ENCODE peak calls at places on chromosomes 5 and 9, in nine cellular contexts. D, V, C, W, Y, H, Z, K and T are unnamed samples.

GRCh38 chr5:145830594-145830993 is 4.5 kb downstream of the PRELID2 start:
- DNase-seq in D (no peak), V (no peak), C (peak; percentile 38), W (peak; percentile 81), Y (no peak), H (peak; percentile 36), Z (peak; percentile 48), K (no peak), T (no peak)

GRCh38 chr5:132012385-132013005 is 1.0 kb upstream of the ACSL6 start:
- DNase-seq in D (peak; percentile 40), V (peak; percentile 21), C (peak; percentile 36), W (peak; percentile 85), Y (peak; percentile 22), H (peak; percentile 79), Z (peak; percentile 14), K (peak; percentile 57), T (peak; percentile 69)

GRCh38 chr9:101880846-101881245 is 142.4 kb upstream of the GRIN3A start:
- DNase-seq in D (no peak), V (no peak), C (peak; percentile 5), W (no peak), Y (no peak), H (no peak), Z (no peak), K (no peak), T (no peak)

GRCh38 chr5:122333564-122333963 is 21.5 kb downstream of the SNCAIP start:
- DNase-seq in D (no peak), V (no peak), C (no peak), W (no peak), Y (no peak), H (peak; percentile 6), Z (no peak), K (no peak), T (no peak)

GRCh38 chr9:72650206-72650605 is 128.8 kb downstream of the TMC1 start:
- DNase-seq in D (no peak), V (no peak), C (no peak), W (no peak), Y (peak; percentile 20), H (no peak), Z (no peak), K (no peak), T (no peak)

GRCh38 chr5:177476531-177477233 is 3.2 kb upstream of the DBN1 start:
- DNase-seq in D (no peak), V (no peak), C (no peak), W (peak; percentile 56), Y (no peak), H (peak; percentile 73), Z (no peak), K (no peak), T (no peak)

GRCh38 chr9:13847270-13847669 is 466.7 kb downstream of the NFIB start:
- DNase-seq in D (no peak), V (no peak), C (no peak), W (no peak), Y (no peak), H (peak; percentile 42), Z (no peak), K (no peak), T (no peak)

GRCh38 chr5:7904170-7904569 is 35.2 kb downstream of the MTRR start:
- DNase-seq in D (peak; percentile 83), V (peak; percentile 21), C (peak; percentile 67), W (peak; percentile 83), Y (peak; percentile 94), H (peak; percentile 57), Z (no peak), K (no peak), T (peak; percentile 23)

GRCh38 chr9:16964228-16964627 is 93.8 kb upstream of the BNC2 start:
- DNase-seq in D (peak; percentile 80), V (peak; percentile 31), C (peak; percentile 73), W (peak; percentile 99), Y (peak; percentile 96), H (peak; percentile 79), Z (peak; percentile 99), K (no peak), T (peak; percentile 97)

GRCh38 chr9:78871452-78872331 is 574.8 kb downstream of the PSAT1 start:
- DNase-seq in D (peak; percentile 79), V (peak; percentile 70), C (peak; percentile 91), W (peak; percentile 83), Y (peak; percentile 94), H (peak; percentile 70), Z (peak; percentile 72), K (no peak), T (peak; percentile 90)

GRCh38 chr9:28584542-28584941 is 1011.3 kb upstream of the C9orf72 start:
- DNase-seq in D (no peak), V (no peak), C (no peak), W (no peak), Y (no peak), H (no peak), Z (no peak), K (no peak), T (no peak)

GRCh38 chr5:166013417-166013816 is 2278.0 kb upstream of the WWC1 start:
- DNase-seq in D (no peak), V (no peak), C (no peak), W (no peak), Y (no peak), H (no peak), Z (no peak), K (no peak), T (no peak)

GRCh38 chr9:35937227-35937626 is 20.7 kb downstream of the OR2S2 start:
- DNase-seq in D (no peak), V (no peak), C (no peak), W (peak; percentile 46), Y (no peak), H (peak; percentile 31), Z (no peak), K (no peak), T (no peak)

GRCh38 chr9:92266486-92266885 is 27.0 kb downstream of the IARS1 start:
- DNase-seq in D (no peak), V (no peak), C (no peak), W (peak; percentile 45), Y (no peak), H (no peak), Z (no peak), K (peak; percentile 9), T (no peak)

DNA sequence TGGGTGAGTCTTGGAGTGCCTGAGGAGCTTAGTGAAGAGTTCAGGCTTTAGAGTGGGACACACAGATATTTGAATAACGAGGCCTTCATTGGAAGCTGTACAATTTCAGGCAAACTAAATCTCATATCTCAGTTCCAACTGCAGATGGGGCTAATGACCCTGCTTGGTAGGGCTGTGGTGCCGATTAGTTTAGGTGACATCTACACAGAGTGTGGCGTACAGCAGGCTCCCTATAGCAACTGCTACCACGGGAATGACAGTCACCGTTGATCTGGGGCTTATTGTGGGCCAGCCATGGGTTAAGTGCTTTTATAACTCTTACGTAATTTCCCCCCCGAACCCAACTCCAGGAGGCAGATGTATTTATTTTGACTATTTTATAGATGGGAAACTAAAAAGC is 70.8 kb downstream of the FAT2 start:
- DNase-seq in D (no peak), V (no peak), C (no peak), W (peak; percentile 5), Y (peak; percentile 30), H (no peak), Z (no peak), K (no peak), T (no peak)
- TF ChIP-seq CTCF in D (no peak), V (no peak), C (no peak), W (peak; percentile 18), Y (peak; percentile 36), H (no peak), Z (no peak), K (peak; percentile 28), T (no peak)

GRCh38 chr5:172733179-172733973 is 37.6 kb downstream of the DUSP1 start:
- DNase-seq in D (peak; percentile 97), V (peak; percentile 96), C (peak; percentile 93), W (peak; percentile 99), Y (no peak), H (peak; percentile 99), Z (peak; percentile 99), K (peak; percentile 90), T (peak; percentile 91)

GRCh38 chr5:172739385-172739784 is 31.6 kb downstream of the DUSP1 start:
- DNase-seq in D (no peak), V (no peak), C (no peak), W (no peak), Y (no peak), H (no peak), Z (no peak), K (no peak), T (no peak)

GRCh38 chr5:172733974-172734346 is 37.0 kb downstream of the DUSP1 start:
- DNase-seq in D (no peak), V (no peak), C (no peak), W (no peak), Y (no peak), H (no peak), Z (no peak), K (no peak), T (no peak)

GRCh38 chr5:172735141-172735831 is 35.7 kb downstream of the DUSP1 start:
- DNase-seq in D (no peak), V (no peak), C (no peak), W (no peak), Y (no peak), H (no peak), Z (no peak), K (no peak), T (no peak)

DNA sequence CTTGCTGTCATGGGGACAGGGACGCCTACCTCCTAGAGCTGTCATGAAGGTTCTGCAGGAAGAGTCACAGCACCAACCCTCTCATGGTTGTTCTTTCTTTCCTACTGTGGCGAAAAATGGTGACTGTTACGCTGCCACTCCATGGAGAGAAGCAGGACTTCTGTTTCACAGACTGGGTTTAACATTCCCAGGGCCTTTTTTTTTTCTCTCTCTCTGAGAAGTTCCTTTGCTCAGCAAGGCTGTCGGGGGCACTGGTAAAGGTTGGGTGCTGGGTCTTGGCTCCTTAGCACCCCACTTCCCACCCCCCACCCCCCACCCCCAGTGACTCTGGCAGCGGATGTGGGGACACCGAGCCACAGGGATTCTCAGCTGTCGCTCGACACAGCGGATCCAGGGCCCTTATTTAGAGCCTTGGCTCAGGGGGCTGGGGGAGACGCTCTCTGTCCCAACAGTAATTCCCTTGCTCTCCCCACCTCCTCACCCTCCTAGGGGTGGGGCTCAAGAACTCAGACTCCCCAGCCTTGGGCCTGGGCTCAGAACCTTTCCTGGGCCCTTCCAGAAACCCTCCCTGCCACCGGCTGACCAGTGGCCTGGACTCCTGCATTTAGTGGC is 34.4 kb downstream of the DUSP1 start:
- DNase-seq in D (no peak), V (no peak), C (no peak), W (no peak), Y (no peak), H (no peak), Z (no peak), K (no peak), T (no peak)
- TF ChIP-seq CTCF in D (no peak), V (peak; percentile 20), C (no peak), W (no peak), Y (peak; percentile 10), H (no peak), Z (no peak), K (no peak), T (peak; percentile 30)

DNA sequence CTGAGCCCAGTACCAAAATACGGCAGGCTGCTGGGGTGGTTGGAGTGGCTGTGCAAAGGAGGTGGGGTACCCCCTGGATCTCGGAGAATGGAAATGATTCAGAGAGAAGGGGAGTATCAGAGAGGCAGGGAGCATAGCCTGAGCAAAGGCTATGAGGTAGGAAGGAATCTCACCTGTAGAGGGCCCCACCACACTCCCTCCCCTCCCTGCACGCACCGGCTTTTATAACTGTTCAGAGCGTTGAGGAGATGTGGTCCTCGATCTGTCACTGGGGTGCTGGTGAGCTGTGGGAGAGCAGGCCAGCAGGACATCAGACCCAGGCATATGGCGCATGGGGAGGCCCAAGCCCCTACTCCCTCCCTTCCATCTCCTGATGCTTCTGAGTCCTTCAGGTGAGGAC is 13.2 kb downstream of the PHF19 start:
- DNase-seq in D (no peak), V (no peak), C (no peak), W (no peak), Y (no peak), H (no peak), Z (no peak), K (no peak), T (no peak)
- TF ChIP-seq CTCF in D (no peak), V (no peak), C (no peak), W (no peak), Y (peak; percentile 20), H (no peak), Z (no peak), K (no peak), T (no peak)

GRCh38 chr5:78367318-78367991 is 7.0 kb downstream of the SCAMP1 start:
- DNase-seq in D (no peak), V (no peak), C (no peak), W (peak; percentile 26), Y (no peak), H (no peak), Z (no peak), K (no peak), T (no peak)
- TF ChIP-seq CTCF in D (no peak), V (peak; percentile 11), C (no peak), W (peak; percentile 33), Y (peak; percentile 15), H (no peak), Z (no peak), K (no peak), T (peak; percentile 14)